ENCODE peak calls at places on chromosomes 11 and 22, in four cellular contexts. M, L, N and H are unnamed samples.

GRCh38 chr11:2194877-2195755 is 23.5 kb upstream of the TH start:
- DNase-seq in N (peak; percentile 53), M (peak; percentile 86), L (peak; percentile 96), H (peak; percentile 87)

GRCh38 chr11:70203749-70204465 is 811 bp downstream of the FADD start:
- DNase-seq in N (peak; percentile 92), L (no peak), M (peak; percentile 50), H (no peak)

GRCh38 chr22:33271390-33272161 is 213.4 kb upstream of the SYN3 start:
- DNase-seq in N (no peak), M (no peak), L (no peak), H (no peak)

GRCh38 chr11:130763087-130763980 is 152.9 kb downstream of the SNX19 start:
- DNase-seq in L (no peak), N (no peak), M (no peak), H (no peak)

GRCh38 chr11:68593441-68593840 is 90.9 kb upstream of the GAL start:
- DNase-seq in M (no peak), L (no peak), N (no peak), H (no peak)

GRCh38 chr11:94400839-94401772 is at the start of gene GPR83:
- DNase-seq in M (peak; percentile 73), N (no peak), L (peak; percentile 59), H (peak; percentile 51)

GRCh38 chr11:22832315-22833041 is 2.9 kb upstream of the SVIP start:
- DNase-seq in M (no peak), N (no peak), L (no peak), H (no peak)

GRCh38 chr11:122633219-122633829 is 22.2 kb upstream of the UBASH3B start:
- DNase-seq in M (peak; percentile 49), N (peak; percentile 7), L (no peak), H (peak; percentile 23)

GRCh38 chr11:18270102-18270501 is 4.0 kb downstream of the SAA1 start:
- DNase-seq in N (no peak), M (no peak), L (no peak), H (no peak)

GRCh38 chr22:35383679-35384071 is 2.8 kb downstream of the HMOX1 start:
- DNase-seq in L (no peak), N (no peak), M (no peak), H (no peak)

GRCh38 chr11:101046947-101047346 is 82.7 kb downstream of the PGR start:
- DNase-seq in N (no peak), M (no peak), L (no peak), H (no peak)

GRCh38 chr11:121344824-121345223 is 52.3 kb downstream of the SC5D start:
- DNase-seq in M (no peak), L (no peak), N (no peak), H (no peak)

GRCh38 chr22:30178180-30179126 is 68.1 kb downstream of the LIF start:
- DNase-seq in L (no peak), M (no peak), N (no peak), H (no peak)

GRCh38 chr22:17706451-17706900 is 67.8 kb downstream of the BID start:
- DNase-seq in M (peak; percentile 33), N (peak; percentile 26), L (no peak), H (no peak)

GRCh38 chr11:62575156-62575555 is 1.5 kb upstream of the EEF1G start:
- DNase-seq in L (no peak), M (no peak), N (no peak), H (no peak)

GRCh38 chr11:63708764-63709163 is 27.5 kb downstream of the RTN3 start:
- DNase-seq in M (no peak), L (no peak), N (no peak), H (no peak)

GRCh38 chr11:34749666-34750659 is 129.1 kb downstream of the EHF start:
- DNase-seq in L (no peak), M (no peak), N (no peak), H (no peak)

GRCh38 chr22:35008213-35008612 is 57.7 kb upstream of the ISX start:
- DNase-seq in M (no peak), N (no peak), L (no peak), H (no peak)

GRCh38 chr11:94731921-94732601 is 36.1 kb upstream of the AMOTL1 start:
- DNase-seq in N (peak; percentile 88), M (peak; percentile 49), L (no peak), H (no peak)

GRCh38 chr11:62446091-62446490 is 27.3 kb downstream of the SCGB1A1 start:
- DNase-seq in M (no peak), L (no peak), N (no peak), H (no peak)

GRCh38 chr22:27286711-27287110 is 514.8 kb downstream of the MN1 start:
- DNase-seq in N (no peak), M (peak; percentile 55), L (no peak), H (no peak)

GRCh38 chr11:31926816-31927528 is 115.8 kb upstream of the PAX6 start:
- DNase-seq in L (no peak), M (no peak), N (no peak), H (no peak)

GRCh38 chr11:20474951-20475517 is 87.5 kb downstream of the PRMT3 start:
- DNase-seq in N (no peak), L (no peak), M (no peak), H (no peak)

GRCh38 chr11:63764201-63764711 is 4.3 kb downstream of the ZFTA start:
- DNase-seq in N (no peak), M (peak; percentile 31), L (no peak), H (no peak)

GRCh38 chr22:49880281-49880680 is 26.6 kb downstream of the ZBED4 start:
- DNase-seq in L (no peak), N (no peak), M (no peak), H (peak; percentile 29)

GRCh38 chr11:77442394-77443053 is 31.4 kb downstream of the PAK1 start:
- DNase-seq in M (no peak), N (no peak), L (no peak), H (no peak)

GRCh38 chr11:64296830-64297721 is 3.1 kb upstream of the CATSPERZ start:
- DNase-seq in L (peak; percentile 67), M (no peak), N (no peak), H (no peak)

GRCh38 chr11:128093689-128094088 is 493.7 kb downstream of the ETS1 start:
- DNase-seq in M (no peak), L (no peak), N (no peak), H (no peak)

GRCh38 chr11:84686726-84687125 is 940.4 kb downstream of the DLG2 start:
- DNase-seq in N (no peak), M (no peak), L (no peak), H (no peak)

GRCh38 chr22:48431014-48431413 is 1396.7 kb downstream of the BRD1 start:
- DNase-seq in N (no peak), L (no peak), M (no peak), H (no peak)

GRCh38 chr11:116960916-116961315 is 123.5 kb upstream of the APOA1 start:
- DNase-seq in M (no peak), N (no peak), L (no peak), H (no peak)

GRCh38 chr11:36400768-36401455 is 104.8 kb downstream of the PRR5L start:
- DNase-seq in M (no peak), N (no peak), L (no peak), H (no peak)

GRCh38 chr11:1750840-1751520 is 585 bp upstream of the IFITM10 start:
- DNase-seq in M (peak; percentile 44), N (no peak), L (no peak), H (no peak)

GRCh38 chr11:120229451-120230424 is 10.2 kb upstream of the POU2F3 start:
- DNase-seq in M (peak; percentile 66), L (no peak), N (peak; percentile 47), H (peak; percentile 57)
- TF ChIP-seq TEAD4 in M (no peak), L (no peak), N (no peak), H (no peak)

GRCh38 chr22:22048318-22048942 is 65.8 kb upstream of the TOP3B start:
- DNase-seq in N (no peak), M (no peak), L (no peak), H (no peak)
- TF ChIP-seq TEAD4 in N (no peak), M (no peak), L (no peak), H (no peak)

GRCh38 chr11:131854391-131854790 is 484.0 kb downstream of the NTM start:
- DNase-seq in N (no peak), M (no peak), L (no peak), H (no peak)
- TF ChIP-seq TEAD4 in N (no peak), M (no peak), L (no peak), H (no peak)

GRCh38 chr11:59181746-59182456 is 10.0 kb downstream of the DTX4 start:
- DNase-seq in M (no peak), N (no peak), L (peak; percentile 50), H (no peak)

GRCh38 chr11:59184876-59185275 is 12.9 kb downstream of the DTX4 start:
- DNase-seq in L (no peak), M (no peak), N (no peak), H (no peak)

GRCh38 chr11:59182457-59183151 is 10.7 kb downstream of the DTX4 start:
- DNase-seq in M (no peak), N (peak; percentile 16), L (peak; percentile 79), H (peak; percentile 81)

GRCh38 chr11:59185412-59185811 is 13.5 kb downstream of the DTX4 start:
- DNase-seq in L (no peak), M (no peak), N (no peak), H (no peak)

DNA sequence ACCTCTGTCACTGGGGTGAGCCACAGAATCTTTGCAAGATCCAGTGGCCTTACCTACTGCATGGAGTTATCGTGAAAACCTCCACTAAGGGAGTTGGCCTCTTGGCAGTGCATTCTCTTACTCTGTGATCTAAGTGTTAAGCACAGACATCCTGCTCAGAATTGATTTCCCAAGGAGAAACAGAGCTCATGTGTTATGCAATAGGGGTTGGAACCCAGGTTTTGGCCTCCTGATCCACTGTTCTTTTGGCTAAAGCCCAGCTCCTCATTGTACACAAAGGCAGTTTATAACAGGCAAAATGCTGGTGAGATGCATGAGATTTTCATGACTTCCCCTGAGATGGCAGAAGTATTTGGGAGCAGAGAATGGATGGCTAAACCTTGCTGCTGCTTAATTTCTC is 11.8 kb downstream of the DTX4 start:
- DNase-seq in M (no peak), N (no peak), L (no peak), H (no peak)
- TF ChIP-seq TEAD4 in M (no peak), N (no peak), L (no peak), H (no peak)

DNA sequence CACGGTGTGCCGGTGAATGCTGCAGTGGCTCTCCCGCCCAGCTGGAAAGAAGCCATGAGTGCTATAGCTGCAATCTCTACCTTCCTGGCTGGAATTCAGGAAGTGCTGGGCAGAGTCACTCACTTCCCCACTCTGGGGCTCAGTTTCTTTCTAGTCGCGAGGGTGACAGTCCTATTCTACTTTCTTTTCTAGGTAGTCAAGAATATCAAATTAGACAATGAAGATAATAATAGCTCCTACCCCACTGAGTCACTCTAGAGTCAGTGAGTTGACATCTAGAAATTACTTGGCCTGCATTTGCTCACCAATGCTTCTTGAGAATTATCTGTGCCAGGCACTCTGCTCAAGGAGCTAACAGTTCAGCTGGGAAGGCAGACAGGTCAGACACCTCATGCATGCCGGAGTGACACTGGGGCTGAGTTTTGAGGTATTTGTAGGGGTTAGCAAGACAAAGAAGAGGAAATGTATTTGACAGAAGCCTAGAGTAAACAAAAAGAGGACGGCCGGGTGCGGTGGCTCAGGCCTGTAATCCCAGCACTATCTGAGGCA is 3.2 kb downstream of the CENPM start:
- DNase-seq in L (no peak), N (no peak), M (no peak), H (no peak)
- TF ChIP-seq TEAD4 in L (no peak), N (no peak), M (no peak), H (no peak)

GRCh38 chr22:38984224-38984623 is 2.1 kb downstream of the APOBEC3B start:
- DNase-seq in L (no peak), M (no peak), N (peak; percentile 64), H (no peak)
- TF ChIP-seq TEAD4 in L (no peak), M (no peak), N (no peak), H (no peak)